ENCODE peak calls at places on chromosome 22, in ten cellular contexts. F is fibroblast of lung; I is HT-29; T is Calu3; Y is stimulated activated CD4-positive, alpha-beta T cell treated with anti-CD3 and anti-CD28 coated beads, Interleukin-1b, Interleukin-23, amount 100 ng/mL, for 24 hours; Z is coronary artery; S is ACHN; K is activated T-cell treated with anti-CD3 and anti-CD28 coated beads, Interleukin-2, amount 50 U/mL, for 72 hours; R is fibroblast of pulmonary artery; H is epithelial cell of esophagus. A is an unnamed sample.

GRCh38 chr22:22408731-22409696 is 99.5 kb downstream of the ZNF280B start:
- DNase-seq in F (peak; percentile 5), I (peak; percentile 42), T (peak; percentile 42), Y (no peak), Z (no peak), S (peak; percentile 29), K (peak; percentile 6), R (peak; percentile 28), H (peak; percentile 27), A (peak; percentile 25)

GRCh38 chr22:35274154-35274871 is 17.0 kb downstream of the HMGXB4 start:
- DNase-seq in F (no peak), I (no peak), T (no peak), Y (no peak), Z (no peak), S (no peak), K (no peak), R (no peak), H (peak; percentile 4), A (no peak)

GRCh38 chr22:48887394-48888332 is 940.0 kb downstream of the BRD1 start:
- DNase-seq in F (no peak), I (no peak), T (no peak), Y (no peak), Z (peak; percentile 4), S (no peak), K (no peak), R (no peak), H (no peak), A (no peak)

GRCh38 chr22:31980628-31981027 is 36.3 kb downstream of the YWHAH start:
- DNase-seq in F (no peak), I (no peak), T (no peak), Y (no peak), Z (no peak), S (no peak), K (no peak), R (no peak), H (no peak), A (no peak)

GRCh38 chr22:36258750-36259619 is 6.1 kb downstream of the APOL1 start:
- DNase-seq in F (peak; percentile 53), I (no peak), T (no peak), Y (no peak), Z (no peak), S (no peak), K (peak; percentile 61), R (peak; percentile 63), H (no peak), A (no peak)

GRCh38 chr22:28344893-28345292 is 334.7 kb downstream of the TTC28 start:
- DNase-seq in F (no peak), I (no peak), T (no peak), Y (no peak), Z (no peak), S (no peak), K (no peak), R (no peak), H (no peak), A (no peak)

GRCh38 chr22:20867179-20868099 is 8.6 kb downstream of the SNAP29 start:
- DNase-seq in F (no peak), I (peak; percentile 76), T (peak; percentile 10), Y (no peak), Z (no peak), S (no peak), K (no peak), R (peak; percentile 55), H (no peak), A (no peak)

GRCh38 chr22:24512043-24512442 is 16.9 kb downstream of the UPB1 start:
- DNase-seq in F (no peak), I (no peak), T (no peak), Y (no peak), Z (no peak), S (no peak), K (no peak), R (no peak), H (no peak), A (no peak)

GRCh38 chr22:31812977-31813605 is 59.3 kb downstream of the DEPDC5 start:
- DNase-seq in F (no peak), I (no peak), T (no peak), Y (no peak), Z (no peak), S (no peak), K (no peak), R (no peak), H (no peak), A (no peak)

GRCh38 chr22:33519140-33519973 is 400.9 kb downstream of the LARGE1 start:
- DNase-seq in F (peak; percentile 58), I (peak; percentile 64), T (peak; percentile 52), Y (no peak), Z (no peak), S (peak; percentile 58), K (peak; percentile 1), R (peak; percentile 65), H (no peak), A (peak; percentile 56)

A was measured in LoVo.